ENCODE peak calls at places on chromosome 9, in six cellular contexts. X is stimulated activated CD4-positive, alpha-beta T cell treated with anti-CD3 and anti-CD28 coated beads, Interleukin-12 subunit alpha, Interleukin-12 subunit beta, amount 100 ng/mL, for 4 hours; J is stimulated activated CD8-positive, alpha-beta memory T cell treated with anti-CD3 and anti-CD28 coated beads, Interleukin-15, amount 100 ng/mL, for 48 hours; B is T-cell; T is GM12865; R is progenitor cell of endocrine pancreas. P is an unnamed sample.

GRCh38 chr9:85536076-85536475 is 205.7 kb downstream of the AGTPBP1 start:
- DNase-seq in J (no peak), X (no peak), R (no peak), B (no peak), T (no peak), P (no peak)

GRCh38 chr9:37582548-37583157 is 6.5 kb upstream of the FBXO10 start:
- DNase-seq in X (no peak), T (peak), J (no peak), B (no peak), R (no peak), P (no peak)

GRCh38 chr9:128473104-128473503 is 17.3 kb downstream of the ODF2 start:
- DNase-seq in J (no peak), X (no peak), B (no peak), T (no peak), R (no peak), P (no peak)

GRCh38 chr9:114249424-114250234 is 73.3 kb upstream of the ORM1 start:
- DNase-seq in X (no peak), B (no peak), J (no peak), T (no peak), R (no peak), P (no peak)

GRCh38 chr9:88322906-88323566 is 65.2 kb upstream of the SPIN1 start:
- DNase-seq in X (no peak), B (peak), T (peak), R (no peak), J (no peak), P (peak)

GRCh38 chr9:98229620-98230019 is 25.8 kb downstream of the TBC1D2 start:
- DNase-seq in X (no peak), R (no peak), T (no peak), J (no peak), B (no peak), P (no peak)

GRCh38 chr9:129962889-129963703 is 79.9 kb downstream of the FNBP1 start:
- DNase-seq in X (peak), J (peak), T (peak), R (no peak), B (peak), P (peak)

GRCh38 chr9:132857031-132857430 is 21.1 kb downstream of the AK8 start:
- DNase-seq in T (no peak), B (no peak), X (no peak), R (no peak), J (no peak), P (no peak)